ENCODE peak calls at places on chromosomes 5 and 9, in four cellular contexts. K, A, G and V are unnamed samples.
A peak's percentile ranks its signal among the peaks of the same experiment; 100 is the strongest.

GRCh38 chr9:14992025-14992424 is 81.8 kb upstream of the FREM1 start:
- DNase-seq in A (peak; percentile 43), K (no peak), G (no peak), V (no peak)

GRCh38 chr5:93576015-93576414 is 5.0 kb downstream of the NR2F1-AS1 start:
- DNase-seq in K (no peak), A (no peak), G (no peak), V (no peak)

GRCh38 chr9:121817476-121817875 is 166.0 kb downstream of the DAB2IP start:
- DNase-seq in A (no peak), K (no peak), G (no peak), V (no peak)

GRCh38 chr5:157956271-157956885 is 97.4 kb upstream of the CLINT1 start:
- DNase-seq in K (no peak), A (no peak), G (no peak), V (no peak)

GRCh38 chr5:14399054-14399657 is 182.4 kb upstream of the OTULINL start:
- DNase-seq in K (no peak), A (peak; percentile 79), G (peak; percentile 46), V (no peak)

GRCh38 chr9:119968837-119969707 is 599.8 kb upstream of the BRINP1 start:
- DNase-seq in A (peak; percentile 76), G (peak; percentile 63), K (peak; percentile 39), V (peak; percentile 18)

GRCh38 chr9:86521936-86522335 is 167.7 kb upstream of the TUT7 start:
- DNase-seq in A (no peak), K (no peak), G (no peak), V (no peak)

GRCh38 chr9:76730795-76731194 is 33.4 kb upstream of the PCA3 start:
- DNase-seq in A (no peak), K (no peak), G (no peak), V (no peak)

GRCh38 chr5:134541736-134542376 is 16.4 kb downstream of the JADE2 start:
- DNase-seq in G (no peak), A (no peak), K (no peak), V (no peak)

GRCh38 chr5:129361441-129362025 is 98.6 kb upstream of the ADAMTS19 start:
- DNase-seq in K (no peak), A (no peak), G (no peak), V (no peak)

GRCh38 chr5:123937230-123937629 is 425.3 kb downstream of the CSNK1G3 start:
- DNase-seq in G (no peak), A (peak; percentile 66), K (no peak), V (no peak)